ENCODE peak calls at places on chromosomes 11 and 22, in ten cellular contexts. M, J, S, E, G, F, K, W, Z and B are unnamed samples. For H3K4me1, the result is how much of the 10 kb centered on the place peaks cover.

GRCh38 chr22:20430641-20431519 is 6.7 kb downstream of the SCARF2 start:
- DNase-seq in M (peak), J (peak), S (peak), E (peak), G (peak), F (no peak), K (peak), W (no peak), Z (peak), B (peak)

GRCh38 chr11:6271598-6271997 is 12.0 kb downstream of the CCKBR start:
- DNase-seq in M (no peak), J (no peak), S (no peak), E (no peak), G (no peak), F (no peak), K (no peak), W (no peak), Z (no peak), B (no peak)

GRCh38 chr11:1559103-1559951 is 12.7 kb downstream of the DUSP8 start:
- DNase-seq in M (no peak), J (peak), S (peak), E (peak), G (peak), F (no peak), K (peak), W (no peak), Z (no peak), B (no peak)

GRCh38 chr22:43185860-43186261 is 1.1 kb downstream of the TTLL12 start:
- DNase-seq in M (no peak), J (peak), S (peak), E (peak), G (peak), F (peak), K (peak), W (peak), Z (peak), B (no peak)

GRCh38 chr11:17579451-17579850 is 32.4 kb downstream of the OTOG start:
- DNase-seq in M (no peak), J (no peak), S (no peak), E (no peak), G (no peak), F (no peak), K (no peak), W (no peak), Z (no peak), B (no peak)

GRCh38 chr11:124934862-124935547 is 842 bp downstream of the HEPACAM start:
- DNase-seq in M (no peak), J (no peak), S (peak), E (no peak), G (no peak), F (no peak), K (no peak), W (no peak), Z (no peak), B (no peak)

GRCh38 chr11:72678524-72678923 is 4.3 kb upstream of the PDE2A start:
- DNase-seq in M (no peak), J (no peak), S (no peak), E (no peak), G (no peak), F (no peak), K (no peak), W (no peak), Z (no peak), B (no peak)

GRCh38 chr11:124085583-124085982 is 29.7 kb upstream of the VWA5A start:
- DNase-seq in M (no peak), J (no peak), S (peak), E (no peak), G (no peak), F (no peak), K (no peak), W (no peak), Z (no peak), B (no peak)

GRCh38 chr11:70483077-70483861 is 84.9 kb downstream of the CTTN start:
- DNase-seq in M (no peak), J (peak), S (no peak), E (peak), G (no peak), F (no peak), K (peak), W (no peak), Z (peak), B (no peak)

GRCh38 chr11:19398772-19399542 is 158.2 kb upstream of the E2F8 start:
- DNase-seq in M (no peak), J (peak), S (no peak), E (peak), G (peak), F (no peak), K (no peak), W (no peak), Z (no peak), B (no peak)

GRCh38 chr11:8363924-8364323 is 100.2 kb upstream of the LMO1 start:
- DNase-seq in M (no peak), J (no peak), S (no peak), E (no peak), G (no peak), F (no peak), K (no peak), W (no peak), Z (no peak), B (no peak)

GRCh38 chr11:6354651-6355485 is 34.6 kb upstream of the CAVIN3 start:
- DNase-seq in M (no peak), J (no peak), S (no peak), E (no peak), G (peak), F (no peak), K (no peak), W (no peak), Z (no peak), B (no peak)

GRCh38 chr11:82270870-82271269 is 462.8 kb downstream of the FAM181B start:
- DNase-seq in M (no peak), J (no peak), S (no peak), E (no peak), G (no peak), F (no peak), K (no peak), W (no peak), Z (no peak), B (no peak)

GRCh38 chr11:12871251-12871650 is 137.9 kb upstream of the RASSF10 start:
- DNase-seq in M (no peak), J (no peak), S (no peak), E (no peak), G (no peak), F (no peak), K (no peak), W (no peak), Z (peak), B (no peak)

GRCh38 chr11:44096360-44097188 is 1.1 kb downstream of the EXT2 start:
- DNase-seq in M (no peak), J (no peak), S (peak), E (no peak), G (peak), F (no peak), K (no peak), W (no peak), Z (peak), B (no peak)

DNA sequence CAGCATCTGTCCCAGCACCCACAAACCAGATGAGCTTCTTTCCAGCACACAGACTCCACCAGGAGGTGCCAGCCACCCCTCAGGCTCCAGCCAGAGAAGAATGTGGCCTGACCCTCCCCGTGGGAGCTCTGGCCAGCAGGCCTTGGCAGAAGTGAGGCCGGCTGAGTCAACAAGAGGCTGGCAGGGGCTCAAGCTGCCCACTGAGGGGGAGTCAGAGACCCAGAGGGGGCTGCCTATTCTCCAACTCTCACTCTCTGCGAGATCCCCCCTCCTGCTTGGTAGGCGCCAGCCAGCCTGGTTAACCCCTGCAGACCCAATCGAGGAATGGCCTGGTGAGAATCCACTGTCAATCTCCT is 10.6 kb upstream of the CDC42EP1 start:
- DNase-seq in M (no peak), J (peak), S (no peak), E (peak), G (peak), F (no peak), K (no peak), W (no peak), Z (no peak), B (no peak)
- H3K4me1 ChIP-seq in M (under half), J (half or more), S (under half), E (under half), G (half or more), F (under half), K (half or more), W (under half), Z (under half), B (under half)

GRCh38 chr22:40153186-40153585 is 24.5 kb upstream of the TNRC6B start:
- DNase-seq in M (no peak), J (no peak), S (no peak), E (no peak), G (no peak), F (no peak), K (no peak), W (no peak), Z (no peak), B (no peak)

GRCh38 chr22:40153705-40154104 is 24.0 kb upstream of the TNRC6B start:
- DNase-seq in M (no peak), J (no peak), S (no peak), E (no peak), G (no peak), F (no peak), K (no peak), W (no peak), Z (no peak), B (no peak)

GRCh38 chr22:40161182-40161581 is 16.5 kb upstream of the TNRC6B start:
- DNase-seq in M (no peak), J (no peak), S (no peak), E (no peak), G (no peak), F (no peak), K (no peak), W (no peak), Z (no peak), B (no peak)

GRCh38 chr22:40157546-40157945 is 20.2 kb upstream of the TNRC6B start:
- DNase-seq in M (no peak), J (no peak), S (no peak), E (no peak), G (no peak), F (no peak), K (no peak), W (no peak), Z (no peak), B (no peak)

DNA sequence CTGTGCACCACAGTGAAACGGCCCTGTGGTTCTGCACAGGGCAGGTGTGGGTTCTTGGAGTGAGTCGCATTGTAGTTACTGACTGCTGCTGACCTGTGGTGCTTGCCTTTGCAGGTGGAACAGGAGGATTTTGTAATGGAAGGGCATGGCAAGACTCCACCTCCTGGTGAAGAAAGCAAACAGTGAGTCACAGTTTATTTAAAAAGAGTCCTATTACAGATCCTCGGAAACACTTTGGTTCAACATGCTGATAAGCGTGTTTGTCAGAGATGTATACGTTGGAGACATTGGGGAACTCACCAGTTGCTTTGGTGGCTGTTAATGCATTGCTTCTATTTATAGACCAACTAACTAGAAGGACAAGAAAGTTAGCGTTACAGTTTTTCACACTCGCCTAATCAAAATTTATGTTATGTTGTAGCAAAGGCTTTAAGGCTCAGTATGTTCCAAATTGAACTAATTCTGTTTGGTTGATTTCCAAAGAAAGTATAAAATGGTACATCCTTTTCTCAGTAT is 21.7 kb upstream of the TNRC6B start:
- DNase-seq in M (no peak), J (no peak), S (peak), E (peak), G (peak), F (no peak), K (no peak), W (peak), Z (no peak), B (no peak)
- H3K27ac ChIP-seq in M (no peak), J (peak), S (no peak), E (no peak), G (peak), F (no peak), K (no peak), W (no peak), Z (no peak), B (no peak)

DNA sequence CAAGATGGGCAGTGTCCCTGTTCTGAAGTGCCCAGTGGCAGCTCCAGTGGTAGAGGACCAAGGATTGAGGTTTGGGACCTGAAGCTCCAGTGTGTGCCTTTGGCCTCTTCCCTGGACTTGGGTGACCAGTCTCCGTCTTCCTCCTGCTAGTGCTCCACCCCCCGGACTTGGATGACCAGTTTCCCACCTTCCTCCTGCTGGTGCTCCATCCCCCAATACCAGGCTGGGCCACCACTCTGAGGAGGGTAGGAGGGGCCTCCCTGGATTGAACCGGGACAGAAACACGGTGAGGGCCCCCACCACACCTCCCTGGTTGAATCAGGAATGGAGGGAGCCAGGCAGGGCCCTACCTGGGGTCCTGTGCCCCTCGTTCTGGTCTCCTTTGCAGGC is 10.9 kb upstream of the NEAT1 start:
- DNase-seq in M (no peak), J (peak), S (no peak), E (peak), G (no peak), F (no peak), K (peak), W (no peak), Z (no peak), B (no peak)
- H3K4me1 ChIP-seq in M (under half), J (under half), S (under half), E (under half), G (under half), F (under half), K (under half), W (under half), Z (under half), B (under half)

DNA sequence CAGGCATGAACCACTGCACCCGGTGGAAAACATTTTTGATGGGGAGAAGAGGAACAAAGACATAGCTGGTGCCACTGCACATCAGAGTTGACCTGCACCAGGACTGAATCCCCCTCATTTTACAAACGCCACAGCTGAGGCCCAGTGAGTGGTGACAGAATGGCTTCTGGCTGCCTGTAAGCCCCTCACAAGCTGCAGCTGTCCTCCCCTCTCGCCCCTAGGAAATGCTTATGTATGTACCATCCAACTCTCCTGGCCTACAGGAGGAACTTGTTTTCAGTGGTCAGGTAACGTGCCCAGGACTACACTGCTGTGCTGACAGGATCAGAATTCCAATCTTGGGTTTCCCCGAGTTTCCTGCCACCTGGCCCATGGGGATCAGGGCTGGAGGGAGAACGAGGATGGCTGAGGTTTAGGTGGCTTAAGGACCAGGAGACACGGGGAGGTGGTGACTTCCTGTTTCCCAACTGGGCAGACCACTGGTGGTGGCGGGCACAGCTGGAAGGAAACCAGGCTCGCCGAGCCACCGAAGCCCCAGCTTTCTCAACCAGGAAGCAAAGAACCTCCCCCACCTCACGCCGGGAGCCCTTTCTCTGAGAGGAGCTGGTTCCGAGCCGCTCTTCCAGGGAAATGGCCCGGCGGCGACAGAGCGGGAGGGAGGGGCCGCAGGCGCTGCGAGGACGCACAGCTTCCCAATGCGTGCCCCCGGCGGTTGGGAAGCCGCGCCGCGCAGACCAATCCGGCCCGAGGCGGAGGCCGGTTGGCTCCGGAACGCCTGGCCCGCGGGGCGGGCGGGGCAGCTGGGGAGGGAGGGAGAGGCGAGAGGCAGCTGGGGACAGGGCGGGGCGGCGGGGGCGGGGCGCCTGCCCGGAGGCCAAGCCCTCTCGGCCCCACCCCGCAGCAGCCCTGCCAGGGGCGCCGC is 1.0 kb upstream of the LRFN4 start:
- DNase-seq in M (peak), J (peak), S (peak), E (peak), G (peak), F (peak), K (peak), W (peak), Z (peak), B (peak)
- H3K27ac ChIP-seq in M (peak), J (peak), S (no peak), E (peak), G (peak), F (peak), K (peak), W (peak), Z (peak), B (peak)